ENCODE peak calls at places on chromosomes 3 and 15, in four cellular contexts. B is activated naive CD4-positive, alpha-beta T cell treated with Interleukin-2 at 50 U/mL for 16 hours; M is stimulated activated CD4-positive, alpha-beta T cell treated with anti-CD3 and anti-CD28 coated beads, Interleukin-12 subunit alpha, Interleukin-12 subunit beta, amount 100 ng/mL, for 24 hours; P is foreskin fibroblast. U is an unnamed sample.

GRCh38 chr3:138835177-138835757 is 539 bp upstream of the PIK3CB start:
- DNase-seq in B (no peak), M (no peak), P (no peak), U (no peak)

GRCh38 chr3:192130534-192131132 is 596.7 kb downstream of the FGF12 start:
- DNase-seq in B (no peak), M (no peak), P (no peak), U (no peak)

GRCh38 chr3:12891985-12892839 is 50.8 kb upstream of the RPL32 start:
- DNase-seq in B (peak), M (no peak), P (peak), U (peak)

GRCh38 chr3:126960604-126960995 is 22.3 kb upstream of the PLXNA1 start:
- DNase-seq in B (no peak), M (no peak), P (no peak), U (no peak)

GRCh38 chr15:70741107-70741511 is 22.2 kb downstream of the UACA start:
- DNase-seq in B (no peak), M (no peak), P (peak), U (no peak)

GRCh38 chr3:143613226-143613625 is 235.0 kb downstream of the SLC9A9 start:
- DNase-seq in B (no peak), M (no peak), P (peak), U (no peak)

GRCh38 chr3:175002732-175003143 is 143.6 kb downstream of the NAALADL2 start:
- DNase-seq in B (no peak), M (no peak), P (peak), U (no peak)

GRCh38 chr15:67063689-67064606 is 1.5 kb upstream of the SMAD3 start:
- DNase-seq in B (peak), M (no peak), P (no peak), U (no peak)

GRCh38 chr3:49745986-49746385 is 22.2 kb upstream of the GMPPB start:
- DNase-seq in B (no peak), M (no peak), P (peak), U (no peak)

GRCh38 chr3:173700336-173700735 is 302.8 kb downstream of the NLGN1 start:
- DNase-seq in B (no peak), M (no peak), P (no peak), U (no peak)

GRCh38 chr3:71537211-71537611 is 46.3 kb downstream of the FOXP1 start:
- DNase-seq in B (no peak), M (no peak), P (peak), U (no peak)

GRCh38 chr3:124492824-124493223 is 237.4 kb upstream of the UMPS start:
- DNase-seq in B (no peak), M (no peak), P (peak), U (no peak)

GRCh38 chr3:183481582-183481981 is 53.2 kb upstream of the MCF2L2 start:
- DNase-seq in B (peak), M (no peak), P (no peak), U (no peak)

GRCh38 chr15:71202712-71203111 is 87.4 kb downstream of the THSD4 start:
- DNase-seq in B (no peak), M (no peak), P (no peak), U (no peak)